ENCODE peak calls at places on chromosomes 1 and 21, in eight cellular contexts. One of them, this sample, is unnamed.

GRCh38 chr1:7175507-7175906 is 390.3 kb downstream of the CAMTA1 start:
- DNase-seq in anterior cingulate cortex: no peak
- DNase-seq in cardiac fibroblast: no peak
- DNase-seq in CMK: no peak
- DNase-seq in activated effector memory CD4-positive, alpha-beta T cell treated with anti-CD3 and anti-CD28 coated beads, Interleukin-2, amount 50 U/mL, for 16 hours: no peak
- DNase-seq in brain microvascular endothelial cell: no peak
- DNase-seq in stimulated activated CD4-positive, alpha-beta T cell treated with anti-CD3 and anti-CD28 coated beads, Interleukin-12 subunit alpha, Interleukin-12 subunit beta, amount 100 ng/mL, for 4 hours: no peak
- DNase-seq in pulmonary artery endothelial cell: no peak
- DNase-seq in this sample: no peak

GRCh38 chr21:38388219-38388618 is 110.1 kb downstream of the ERG start:
- DNase-seq in brain microvascular endothelial cell: peak; percentile 27
- DNase-seq in pulmonary artery endothelial cell: no peak
- DNase-seq in activated effector memory CD4-positive, alpha-beta T cell treated with anti-CD3 and anti-CD28 coated beads, Interleukin-2, amount 50 U/mL, for 16 hours: no peak
- DNase-seq in cardiac fibroblast: peak; percentile 45
- DNase-seq in CMK: no peak
- DNase-seq in stimulated activated CD4-positive, alpha-beta T cell treated with anti-CD3 and anti-CD28 coated beads, Interleukin-12 subunit alpha, Interleukin-12 subunit beta, amount 100 ng/mL, for 4 hours: no peak
- DNase-seq in anterior cingulate cortex: no peak
- DNase-seq in this sample: no peak

GRCh38 chr1:100767176-100767876 is 47.8 kb downstream of the VCAM1 start:
- DNase-seq in activated effector memory CD4-positive, alpha-beta T cell treated with anti-CD3 and anti-CD28 coated beads, Interleukin-2, amount 50 U/mL, for 16 hours: no peak
- DNase-seq in stimulated activated CD4-positive, alpha-beta T cell treated with anti-CD3 and anti-CD28 coated beads, Interleukin-12 subunit alpha, Interleukin-12 subunit beta, amount 100 ng/mL, for 4 hours: no peak
- DNase-seq in cardiac fibroblast: peak; percentile 59
- DNase-seq in CMK: no peak
- DNase-seq in pulmonary artery endothelial cell: no peak
- DNase-seq in anterior cingulate cortex: no peak
- DNase-seq in brain microvascular endothelial cell: no peak
- DNase-seq in this sample: no peak

GRCh38 chr1:41843378-41843777 is 75.3 kb downstream of the HIVEP3 start:
- DNase-seq in anterior cingulate cortex: no peak
- DNase-seq in activated effector memory CD4-positive, alpha-beta T cell treated with anti-CD3 and anti-CD28 coated beads, Interleukin-2, amount 50 U/mL, for 16 hours: no peak
- DNase-seq in CMK: no peak
- DNase-seq in cardiac fibroblast: peak; percentile 69
- DNase-seq in stimulated activated CD4-positive, alpha-beta T cell treated with anti-CD3 and anti-CD28 coated beads, Interleukin-12 subunit alpha, Interleukin-12 subunit beta, amount 100 ng/mL, for 4 hours: no peak
- DNase-seq in pulmonary artery endothelial cell: no peak
- DNase-seq in brain microvascular endothelial cell: peak; percentile 51
- DNase-seq in this sample: no peak

GRCh38 chr1:156549831-156550230 is 22.5 kb downstream of the IQGAP3 start:
- DNase-seq in CMK: no peak
- DNase-seq in cardiac fibroblast: no peak
- DNase-seq in activated effector memory CD4-positive, alpha-beta T cell treated with anti-CD3 and anti-CD28 coated beads, Interleukin-2, amount 50 U/mL, for 16 hours: no peak
- DNase-seq in anterior cingulate cortex: no peak
- DNase-seq in brain microvascular endothelial cell: no peak
- DNase-seq in stimulated activated CD4-positive, alpha-beta T cell treated with anti-CD3 and anti-CD28 coated beads, Interleukin-12 subunit alpha, Interleukin-12 subunit beta, amount 100 ng/mL, for 4 hours: no peak
- DNase-seq in pulmonary artery endothelial cell: no peak
- DNase-seq in this sample: no peak

GRCh38 chr1:74693473-74693872 is 19.9 kb upstream of the ERICH3 start:
- DNase-seq in activated effector memory CD4-positive, alpha-beta T cell treated with anti-CD3 and anti-CD28 coated beads, Interleukin-2, amount 50 U/mL, for 16 hours: no peak
- DNase-seq in CMK: no peak
- DNase-seq in brain microvascular endothelial cell: peak; percentile 10
- DNase-seq in anterior cingulate cortex: no peak
- DNase-seq in cardiac fibroblast: peak; percentile 52
- DNase-seq in stimulated activated CD4-positive, alpha-beta T cell treated with anti-CD3 and anti-CD28 coated beads, Interleukin-12 subunit alpha, Interleukin-12 subunit beta, amount 100 ng/mL, for 4 hours: no peak
- DNase-seq in pulmonary artery endothelial cell: no peak
- DNase-seq in this sample: no peak

GRCh38 chr21:44423941-44424607 is 31.2 kb upstream of the LRRC3 start:
- DNase-seq in activated effector memory CD4-positive, alpha-beta T cell treated with anti-CD3 and anti-CD28 coated beads, Interleukin-2, amount 50 U/mL, for 16 hours: peak; percentile 50
- DNase-seq in cardiac fibroblast: no peak
- DNase-seq in pulmonary artery endothelial cell: no peak
- DNase-seq in anterior cingulate cortex: no peak
- DNase-seq in CMK: no peak
- DNase-seq in brain microvascular endothelial cell: no peak
- DNase-seq in stimulated activated CD4-positive, alpha-beta T cell treated with anti-CD3 and anti-CD28 coated beads, Interleukin-12 subunit alpha, Interleukin-12 subunit beta, amount 100 ng/mL, for 4 hours: no peak
- DNase-seq in this sample: no peak

GRCh38 chr1:43305926-43306687 is 5.3 kb downstream of the TIE1 start:
- DNase-seq in pulmonary artery endothelial cell: no peak
- DNase-seq in activated effector memory CD4-positive, alpha-beta T cell treated with anti-CD3 and anti-CD28 coated beads, Interleukin-2, amount 50 U/mL, for 16 hours: no peak
- DNase-seq in stimulated activated CD4-positive, alpha-beta T cell treated with anti-CD3 and anti-CD28 coated beads, Interleukin-12 subunit alpha, Interleukin-12 subunit beta, amount 100 ng/mL, for 4 hours: no peak
- DNase-seq in anterior cingulate cortex: no peak
- DNase-seq in cardiac fibroblast: no peak
- DNase-seq in brain microvascular endothelial cell: no peak
- DNase-seq in CMK: no peak
- DNase-seq in this sample: no peak

GRCh38 chr1:212225416-212225815 is 59.8 kb upstream of the PPP2R5A start:
- DNase-seq in stimulated activated CD4-positive, alpha-beta T cell treated with anti-CD3 and anti-CD28 coated beads, Interleukin-12 subunit alpha, Interleukin-12 subunit beta, amount 100 ng/mL, for 4 hours: no peak
- DNase-seq in activated effector memory CD4-positive, alpha-beta T cell treated with anti-CD3 and anti-CD28 coated beads, Interleukin-2, amount 50 U/mL, for 16 hours: no peak
- DNase-seq in CMK: no peak
- DNase-seq in pulmonary artery endothelial cell: no peak
- DNase-seq in brain microvascular endothelial cell: no peak
- DNase-seq in anterior cingulate cortex: no peak
- DNase-seq in cardiac fibroblast: no peak
- DNase-seq in this sample: no peak

GRCh38 chr1:221840511-221841243 is 98.8 kb upstream of the DUSP10 start:
- DNase-seq in pulmonary artery endothelial cell: no peak
- DNase-seq in cardiac fibroblast: peak; percentile 88
- DNase-seq in CMK: no peak
- DNase-seq in stimulated activated CD4-positive, alpha-beta T cell treated with anti-CD3 and anti-CD28 coated beads, Interleukin-12 subunit alpha, Interleukin-12 subunit beta, amount 100 ng/mL, for 4 hours: no peak
- DNase-seq in brain microvascular endothelial cell: no peak
- DNase-seq in activated effector memory CD4-positive, alpha-beta T cell treated with anti-CD3 and anti-CD28 coated beads, Interleukin-2, amount 50 U/mL, for 16 hours: no peak
- DNase-seq in anterior cingulate cortex: no peak
- DNase-seq in this sample: no peak

GRCh38 chr1:71667224-71667623 is 586.4 kb upstream of the ZRANB2 start:
- DNase-seq in pulmonary artery endothelial cell: no peak
- DNase-seq in cardiac fibroblast: peak; percentile 45
- DNase-seq in anterior cingulate cortex: no peak
- DNase-seq in CMK: no peak
- DNase-seq in brain microvascular endothelial cell: no peak
- DNase-seq in stimulated activated CD4-positive, alpha-beta T cell treated with anti-CD3 and anti-CD28 coated beads, Interleukin-12 subunit alpha, Interleukin-12 subunit beta, amount 100 ng/mL, for 4 hours: no peak
- DNase-seq in activated effector memory CD4-positive, alpha-beta T cell treated with anti-CD3 and anti-CD28 coated beads, Interleukin-2, amount 50 U/mL, for 16 hours: no peak
- DNase-seq in this sample: no peak